ENCODE peak calls at places on chromosomes 4 and X, in nine cellular contexts. One of them, this sample, is unnamed.

GRCh38 chr4:128350449-128351045 is 62.9 kb upstream of the PGRMC2 start:
- DNase-seq in stimulated activated CD4-positive, alpha-beta T cell treated with anti-CD3 and anti-CD28 coated beads, Interleukin-2, amount 100 ng/mL, for 48 hours: no peak
- DNase-seq in EL: no peak
- DNase-seq in EH: no peak
- DNase-seq in astrocyte of the spinal cord: no peak
- DNase-seq in amniotic stem cell: no peak
- DNase-seq in lung microvascular endothelial cell: no peak
- DNase-seq in cardiac muscle cell: no peak
- DNase-seq in uterus: no peak
- DNase-seq in this sample: no peak

GRCh38 chr4:40887690-40888089 is 137.9 kb downstream of the NSUN7 start:
- DNase-seq in EH: peak
- DNase-seq in stimulated activated CD4-positive, alpha-beta T cell treated with anti-CD3 and anti-CD28 coated beads, Interleukin-2, amount 100 ng/mL, for 48 hours: no peak
- DNase-seq in astrocyte of the spinal cord: peak
- DNase-seq in EL: peak
- DNase-seq in cardiac muscle cell: peak
- DNase-seq in uterus: peak
- DNase-seq in amniotic stem cell: no peak
- DNase-seq in lung microvascular endothelial cell: no peak
- DNase-seq in this sample: peak

GRCh38 chr4:13160906-13161305 is 323.2 kb downstream of the RAB28 start:
- DNase-seq in lung microvascular endothelial cell: no peak
- DNase-seq in uterus: no peak
- DNase-seq in amniotic stem cell: no peak
- DNase-seq in EL: peak
- DNase-seq in EH: peak
- DNase-seq in cardiac muscle cell: no peak
- DNase-seq in stimulated activated CD4-positive, alpha-beta T cell treated with anti-CD3 and anti-CD28 coated beads, Interleukin-2, amount 100 ng/mL, for 48 hours: no peak
- DNase-seq in astrocyte of the spinal cord: peak
- DNase-seq in this sample: peak

GRCh38 chr4:24219171-24219570 is 329.3 kb upstream of the PPARGC1A start:
- DNase-seq in EL: no peak
- DNase-seq in uterus: no peak
- DNase-seq in stimulated activated CD4-positive, alpha-beta T cell treated with anti-CD3 and anti-CD28 coated beads, Interleukin-2, amount 100 ng/mL, for 48 hours: no peak
- DNase-seq in EH: no peak
- DNase-seq in astrocyte of the spinal cord: no peak
- DNase-seq in amniotic stem cell: no peak
- DNase-seq in cardiac muscle cell: peak
- DNase-seq in lung microvascular endothelial cell: no peak
- DNase-seq in this sample: no peak

GRCh38 chr4:186627226-186627865 is 72.0 kb upstream of the MTNR1A start:
- DNase-seq in EL: peak
- DNase-seq in stimulated activated CD4-positive, alpha-beta T cell treated with anti-CD3 and anti-CD28 coated beads, Interleukin-2, amount 100 ng/mL, for 48 hours: no peak
- DNase-seq in cardiac muscle cell: peak
- DNase-seq in lung microvascular endothelial cell: no peak
- DNase-seq in uterus: no peak
- DNase-seq in amniotic stem cell: no peak
- DNase-seq in EH: peak
- DNase-seq in astrocyte of the spinal cord: peak
- DNase-seq in this sample: peak

GRCh38 chrX:12138366-12139313 is at the start of gene FRMPD4:
- DNase-seq in EL: peak
- DNase-seq in amniotic stem cell: no peak
- DNase-seq in EH: peak
- DNase-seq in cardiac muscle cell: peak
- DNase-seq in uterus: no peak
- DNase-seq in lung microvascular endothelial cell: no peak
- DNase-seq in astrocyte of the spinal cord: no peak
- DNase-seq in stimulated activated CD4-positive, alpha-beta T cell treated with anti-CD3 and anti-CD28 coated beads, Interleukin-2, amount 100 ng/mL, for 48 hours: no peak
- DNase-seq in this sample: no peak

GRCh38 chr4:30116401-30116800 is 603.8 kb upstream of the PCDH7 start:
- DNase-seq in astrocyte of the spinal cord: no peak
- DNase-seq in stimulated activated CD4-positive, alpha-beta T cell treated with anti-CD3 and anti-CD28 coated beads, Interleukin-2, amount 100 ng/mL, for 48 hours: no peak
- DNase-seq in EH: no peak
- DNase-seq in cardiac muscle cell: no peak
- DNase-seq in amniotic stem cell: no peak
- DNase-seq in uterus: no peak
- DNase-seq in lung microvascular endothelial cell: no peak
- DNase-seq in EL: no peak
- DNase-seq in this sample: no peak

GRCh38 chrX:40748977-40749376 is 13.6 kb upstream of the MED14 start:
- DNase-seq in lung microvascular endothelial cell: no peak
- DNase-seq in EL: no peak
- DNase-seq in cardiac muscle cell: no peak
- DNase-seq in astrocyte of the spinal cord: no peak
- DNase-seq in stimulated activated CD4-positive, alpha-beta T cell treated with anti-CD3 and anti-CD28 coated beads, Interleukin-2, amount 100 ng/mL, for 48 hours: no peak
- DNase-seq in amniotic stem cell: no peak
- DNase-seq in EH: no peak
- DNase-seq in uterus: no peak
- DNase-seq in this sample: no peak

GRCh38 chrX:150155396-150156048 is 207.6 kb upstream of the MAMLD1 start:
- DNase-seq in EL: peak
- DNase-seq in amniotic stem cell: peak
- DNase-seq in cardiac muscle cell: peak
- DNase-seq in EH: peak
- DNase-seq in uterus: no peak
- DNase-seq in astrocyte of the spinal cord: peak
- DNase-seq in lung microvascular endothelial cell: peak
- DNase-seq in stimulated activated CD4-positive, alpha-beta T cell treated with anti-CD3 and anti-CD28 coated beads, Interleukin-2, amount 100 ng/mL, for 48 hours: no peak
- DNase-seq in this sample: peak

GRCh38 chrX:23333842-23334535 is 660 bp upstream of the PTCHD1 start:
- DNase-seq in stimulated activated CD4-positive, alpha-beta T cell treated with anti-CD3 and anti-CD28 coated beads, Interleukin-2, amount 100 ng/mL, for 48 hours: no peak
- DNase-seq in EL: no peak
- DNase-seq in uterus: peak
- DNase-seq in cardiac muscle cell: no peak
- DNase-seq in EH: no peak
- DNase-seq in lung microvascular endothelial cell: peak
- DNase-seq in astrocyte of the spinal cord: no peak
- DNase-seq in amniotic stem cell: no peak
- DNase-seq in this sample: no peak

GRCh38 chr4:81491943-81492342 is 20.2 kb upstream of the RASGEF1B start:
- DNase-seq in EL: no peak
- DNase-seq in amniotic stem cell: no peak
- DNase-seq in stimulated activated CD4-positive, alpha-beta T cell treated with anti-CD3 and anti-CD28 coated beads, Interleukin-2, amount 100 ng/mL, for 48 hours: no peak
- DNase-seq in lung microvascular endothelial cell: peak
- DNase-seq in uterus: no peak
- DNase-seq in astrocyte of the spinal cord: peak
- DNase-seq in cardiac muscle cell: peak
- DNase-seq in EH: no peak
- DNase-seq in this sample: peak

GRCh38 chr4:2637956-2638552 is 101.6 kb downstream of the FAM193A start:
- DNase-seq in astrocyte of the spinal cord: no peak
- DNase-seq in EL: no peak
- DNase-seq in amniotic stem cell: no peak
- DNase-seq in EH: no peak
- DNase-seq in stimulated activated CD4-positive, alpha-beta T cell treated with anti-CD3 and anti-CD28 coated beads, Interleukin-2, amount 100 ng/mL, for 48 hours: no peak
- DNase-seq in lung microvascular endothelial cell: no peak
- DNase-seq in cardiac muscle cell: no peak
- DNase-seq in uterus: no peak
- DNase-seq in this sample: no peak

GRCh38 chr4:74578329-74578728 is 133.4 kb downstream of the AREG start:
- DNase-seq in astrocyte of the spinal cord: no peak
- DNase-seq in EL: no peak
- DNase-seq in cardiac muscle cell: no peak
- DNase-seq in uterus: no peak
- DNase-seq in stimulated activated CD4-positive, alpha-beta T cell treated with anti-CD3 and anti-CD28 coated beads, Interleukin-2, amount 100 ng/mL, for 48 hours: no peak
- DNase-seq in EH: no peak
- DNase-seq in amniotic stem cell: no peak
- DNase-seq in lung microvascular endothelial cell: no peak
- DNase-seq in this sample: no peak

GRCh38 chr4:72970756-72971155 is 98.8 kb downstream of the COX18 start:
- DNase-seq in uterus: no peak
- DNase-seq in amniotic stem cell: no peak
- DNase-seq in stimulated activated CD4-positive, alpha-beta T cell treated with anti-CD3 and anti-CD28 coated beads, Interleukin-2, amount 100 ng/mL, for 48 hours: no peak
- DNase-seq in astrocyte of the spinal cord: no peak
- DNase-seq in cardiac muscle cell: no peak
- DNase-seq in EH: no peak
- DNase-seq in EL: no peak
- DNase-seq in lung microvascular endothelial cell: no peak
- DNase-seq in this sample: no peak

GRCh38 chr4:53040459-53040815 is 178.3 kb downstream of the RASL11B start:
- DNase-seq in uterus: no peak
- DNase-seq in EH: peak
- DNase-seq in astrocyte of the spinal cord: peak
- DNase-seq in amniotic stem cell: no peak
- DNase-seq in cardiac muscle cell: peak
- DNase-seq in lung microvascular endothelial cell: no peak
- DNase-seq in stimulated activated CD4-positive, alpha-beta T cell treated with anti-CD3 and anti-CD28 coated beads, Interleukin-2, amount 100 ng/mL, for 48 hours: no peak
- DNase-seq in EL: no peak
- DNase-seq in this sample: peak

GRCh38 chr4:131091896-131092295 is 1995.9 kb downstream of the C4orf33 start:
- DNase-seq in cardiac muscle cell: peak
- DNase-seq in amniotic stem cell: peak
- DNase-seq in lung microvascular endothelial cell: peak
- DNase-seq in EH: peak
- DNase-seq in stimulated activated CD4-positive, alpha-beta T cell treated with anti-CD3 and anti-CD28 coated beads, Interleukin-2, amount 100 ng/mL, for 48 hours: no peak
- DNase-seq in uterus: no peak
- DNase-seq in astrocyte of the spinal cord: peak
- DNase-seq in EL: peak
- DNase-seq in this sample: peak

GRCh38 chr4:95602872-95603271 is 54.1 kb upstream of the UNC5C start:
- DNase-seq in lung microvascular endothelial cell: no peak
- DNase-seq in amniotic stem cell: no peak
- DNase-seq in uterus: no peak
- DNase-seq in astrocyte of the spinal cord: no peak
- DNase-seq in cardiac muscle cell: no peak
- DNase-seq in EL: no peak
- DNase-seq in stimulated activated CD4-positive, alpha-beta T cell treated with anti-CD3 and anti-CD28 coated beads, Interleukin-2, amount 100 ng/mL, for 48 hours: no peak
- DNase-seq in EH: no peak
- DNase-seq in this sample: no peak

GRCh38 chr4:7699040-7699439 is 240.6 kb downstream of the AFAP1 start:
- DNase-seq in astrocyte of the spinal cord: peak
- DNase-seq in cardiac muscle cell: peak
- DNase-seq in lung microvascular endothelial cell: no peak
- DNase-seq in amniotic stem cell: peak
- DNase-seq in EH: peak
- DNase-seq in uterus: peak
- DNase-seq in stimulated activated CD4-positive, alpha-beta T cell treated with anti-CD3 and anti-CD28 coated beads, Interleukin-2, amount 100 ng/mL, for 48 hours: no peak
- DNase-seq in EL: peak
- DNase-seq in this sample: peak

GRCh38 chr4:53479731-53480525 is 102.5 kb downstream of the FIP1L1 start:
- DNase-seq in astrocyte of the spinal cord: peak
- DNase-seq in cardiac muscle cell: no peak
- DNase-seq in stimulated activated CD4-positive, alpha-beta T cell treated with anti-CD3 and anti-CD28 coated beads, Interleukin-2, amount 100 ng/mL, for 48 hours: no peak
- DNase-seq in lung microvascular endothelial cell: no peak
- DNase-seq in EH: peak
- DNase-seq in amniotic stem cell: peak
- DNase-seq in EL: peak
- DNase-seq in uterus: no peak
- DNase-seq in this sample: peak

GRCh38 chr4:18020145-18020670 is 1.3 kb downstream of the LCORL start:
- DNase-seq in amniotic stem cell: no peak
- DNase-seq in astrocyte of the spinal cord: peak
- DNase-seq in cardiac muscle cell: peak
- DNase-seq in EL: peak
- DNase-seq in stimulated activated CD4-positive, alpha-beta T cell treated with anti-CD3 and anti-CD28 coated beads, Interleukin-2, amount 100 ng/mL, for 48 hours: no peak
- DNase-seq in uterus: no peak
- DNase-seq in lung microvascular endothelial cell: peak
- DNase-seq in EH: peak
- DNase-seq in this sample: peak

This sample was measured in choroid plexus epithelial cell.